ENCODE peak calls at places on chromosomes 4 and X, in nine cellular contexts. Q, B, X, Z, D, V, S, H and T are unnamed samples.

GRCh38 chrX:74259879-74260491 is 44.0 kb upstream of the ZCCHC13 start:
- DNase-seq in Q (peak; percentile 54), B (no peak), X (no peak), Z (no peak), D (no peak), V (no peak), S (no peak), H (no peak), T (no peak)

GRCh38 chr4:133156096-133156495 is 7.0 kb downstream of the PCDH10 start:
- DNase-seq in Q (no peak), B (no peak), X (no peak), Z (no peak), D (no peak), V (no peak), S (no peak), H (no peak), T (no peak)

GRCh38 chr4:138241281-138242075 is 671 bp downstream of the SLC7A11 start:
- DNase-seq in Q (no peak), B (no peak), X (peak; percentile 37), Z (no peak), D (peak; percentile 29), V (no peak), S (no peak), H (no peak), T (no peak)

GRCh38 chrX:68083510-68083909 is 349.8 kb downstream of the OPHN1 start:
- DNase-seq in Q (no peak), B (no peak), X (no peak), Z (no peak), D (no peak), V (no peak), S (no peak), H (no peak), T (no peak)

GRCh38 chr4:13998850-13999249 is 371.3 kb upstream of the BOD1L1 start:
- DNase-seq in Q (no peak), B (no peak), X (no peak), Z (no peak), D (no peak), V (no peak), S (no peak), H (no peak), T (no peak)

GRCh38 chr4:140047017-140047640 is 106.9 kb downstream of the MAML3 start:
- DNase-seq in Q (no peak), B (no peak), X (no peak), Z (no peak), D (no peak), V (no peak), S (no peak), H (no peak), T (no peak)

GRCh38 chrX:74179499-74179898 is 124.5 kb upstream of the ZCCHC13 start:
- DNase-seq in Q (no peak), B (no peak), X (no peak), Z (no peak), D (no peak), V (no peak), S (no peak), H (no peak), T (no peak)

GRCh38 chr4:128715616-128716015 is 93.9 kb upstream of the JADE1 start:
- DNase-seq in Q (no peak), B (no peak), X (no peak), Z (no peak), D (no peak), V (no peak), S (no peak), H (no peak), T (no peak)

GRCh38 chr4:1567808-1568581 is 116.1 kb downstream of the FAM53A start:
- DNase-seq in Q (no peak), B (no peak), X (peak; percentile 46), Z (no peak), D (no peak), V (no peak), S (no peak), H (peak; percentile 57), T (no peak)

GRCh38 chrX:47446431-47446830 is 36.6 kb downstream of the ZNF41 start:
- DNase-seq in Q (no peak), B (no peak), X (no peak), Z (no peak), D (no peak), V (no peak), S (no peak), H (no peak), T (no peak)

GRCh38 chrX:153333821-153334653 is at the start of gene ZNF275:
- DNase-seq in Q (peak; percentile 82), B (no peak), X (peak; percentile 95), Z (peak; percentile 21), D (peak; percentile 69), V (no peak), S (peak; percentile 83), H (peak; percentile 83), T (no peak)

GRCh38 chrX:153333271-153333670 is 682 bp upstream of the ZNF275 start:
- DNase-seq in Q (no peak), B (no peak), X (no peak), Z (no peak), D (no peak), V (no peak), S (no peak), H (no peak), T (no peak)

GRCh38 chrX:153336988-153337387 is 3.0 kb downstream of the ZNF275 start:
- DNase-seq in Q (no peak), B (no peak), X (no peak), Z (no peak), D (no peak), V (no peak), S (no peak), H (no peak), T (no peak)

GRCh38 chrX:153336128-153336894 is 2.4 kb downstream of the ZNF275 start:
- DNase-seq in Q (no peak), B (no peak), X (no peak), Z (no peak), D (no peak), V (no peak), S (no peak), H (no peak), T (no peak)

GRCh38 chrX:153334654-153335295 is 822 bp downstream of the ZNF275 start:
- DNase-seq in Q (no peak), B (no peak), X (peak; percentile 30), Z (no peak), D (no peak), V (no peak), S (no peak), H (no peak), T (no peak)
- H3K27ac ChIP-seq in Q (peak overlapping the region; percentile 52), B (peak overlapping the region; percentile 47), X (peak overlapping the region; percentile 80), Z (no peak overlapping the region), D (peak overlapping the region; percentile 63), V (no peak overlapping the region), S (peak overlapping the region; percentile 83), H (no peak overlapping the region), T (no peak overlapping the region)

DNA sequence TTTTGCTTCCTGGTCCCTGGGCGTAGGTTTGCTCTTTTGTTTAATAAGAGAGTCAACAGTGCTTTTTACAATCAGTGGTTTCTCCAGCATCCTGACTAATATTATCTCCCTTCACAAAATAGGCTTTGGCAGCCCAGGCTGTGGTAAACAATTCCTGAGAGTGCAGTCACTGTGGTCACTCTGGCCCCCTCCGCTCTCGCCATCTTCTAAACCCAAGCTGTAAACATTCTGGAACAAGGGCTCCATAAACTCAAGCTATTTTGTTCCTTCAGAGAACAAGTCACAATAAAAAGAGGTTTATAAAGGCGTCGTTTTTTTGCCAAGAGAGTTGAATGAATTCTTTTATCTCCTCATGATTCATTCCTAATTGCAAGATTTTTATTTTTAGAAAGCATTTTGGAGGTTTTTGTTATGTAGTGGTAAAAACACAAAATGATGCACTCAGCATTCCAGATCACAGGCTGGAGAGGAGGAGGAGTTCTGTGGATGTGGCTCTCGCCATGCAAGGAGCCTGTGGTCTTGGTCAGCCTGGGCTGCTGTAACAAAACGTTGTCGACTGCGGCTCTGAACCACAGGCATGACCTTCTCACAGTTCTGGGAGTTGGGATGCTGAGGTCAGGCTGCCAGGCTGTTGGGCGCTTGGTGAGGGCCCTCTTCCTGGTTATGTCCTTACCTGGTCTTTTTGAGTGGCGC is 486.4 kb upstream of the FAT1 start:
- DNase-seq in Q (no peak), B (no peak), X (no peak), Z (no peak), D (no peak), V (no peak), S (no peak), H (no peak), T (no peak)
- TF ChIP-seq POLR2AphosphoS5 in Q (no peak), B (no peak), X (no peak), Z (no peak), D (no peak), V (no peak), S (no peak), H (no peak), T (no peak)

GRCh38 chrX:110436497-110436896 is 77.8 kb downstream of the RTL9 start:
- DNase-seq in Q (no peak), B (no peak), X (no peak), Z (no peak), D (no peak), V (no peak), S (no peak), H (no peak), T (no peak)

GRCh38 chrX:110444996-110445395 is 86.3 kb downstream of the RTL9 start:
- DNase-seq in Q (no peak), B (no peak), X (no peak), Z (no peak), D (no peak), V (no peak), S (no peak), H (no peak), T (no peak)

GRCh38 chrX:110442631-110443030 is 84.0 kb downstream of the RTL9 start:
- DNase-seq in Q (no peak), B (no peak), X (peak; percentile 51), Z (no peak), D (peak; percentile 24), V (no peak), S (no peak), H (no peak), T (no peak)

GRCh38 chrX:110437686-110438085 is 79.0 kb downstream of the RTL9 start:
- DNase-seq in Q (no peak), B (no peak), X (no peak), Z (no peak), D (no peak), V (no peak), S (no peak), H (no peak), T (no peak)

GRCh38 chrX:110440016-110440805 is 81.6 kb downstream of the RTL9 start:
- DNase-seq in Q (no peak), B (no peak), X (no peak), Z (no peak), D (no peak), V (no peak), S (no peak), H (no peak), T (no peak)
- H3K4me3 ChIP-seq in Q (no peak overlapping the region), B (no peak overlapping the region), X (no peak overlapping the region), Z (no peak overlapping the region), D (no peak overlapping the region), V (no peak overlapping the region), S (no peak overlapping the region), H (no peak overlapping the region), T (no peak overlapping the region)

DNA sequence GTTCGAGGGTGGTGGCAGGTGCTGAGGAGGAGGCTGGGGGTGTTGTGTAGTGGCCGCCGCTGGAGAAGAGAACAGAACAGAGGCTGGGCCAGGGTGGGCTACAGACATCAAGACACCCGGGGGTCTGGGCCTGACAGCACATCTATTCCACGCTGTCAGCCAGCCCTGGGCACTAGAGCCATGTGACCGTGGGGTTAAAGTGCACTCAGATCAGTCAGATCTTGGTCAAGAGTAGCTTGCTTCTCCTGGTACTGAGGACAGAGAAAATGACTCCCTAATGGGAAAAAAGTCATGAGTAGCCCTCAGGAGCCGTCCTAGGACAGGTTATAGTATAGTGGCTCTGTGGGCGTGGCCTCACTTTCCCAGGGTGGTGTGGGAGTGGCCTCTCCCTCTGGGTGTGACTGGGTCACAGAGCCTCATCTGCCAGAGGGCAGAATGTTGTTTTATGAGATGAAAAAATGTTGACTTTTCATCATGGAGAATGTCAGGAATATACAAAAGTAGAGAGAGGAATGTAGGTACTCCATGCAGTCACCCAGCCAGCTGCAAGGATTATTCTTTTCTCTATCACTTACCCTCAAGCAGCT is 19.4 kb downstream of the TRMT44 start:
- DNase-seq in Q (no peak), B (no peak), X (no peak), Z (no peak), D (no peak), V (no peak), S (peak; percentile 64), H (no peak), T (no peak)
- H3K27ac ChIP-seq in Q (no peak overlapping the region), B (no peak overlapping the region), X (no peak overlapping the region), Z (no peak overlapping the region), D (no peak overlapping the region), V (no peak overlapping the region), S (no peak overlapping the region), H (no peak overlapping the region), T (no peak overlapping the region)